ENCODE peak calls at places on chromosomes 2 and 18, in seven cellular contexts. H is 8988T; W is NCI-H187; C is dermis microvascular lymphatic vessel endothelial cell; E is omental fat pad; Z is activated CD8-positive, alpha-beta T cell treated with anti-CD3 and anti-CD28 coated beads for 36 hours; T is MM.1S. Y is an unnamed sample.

GRCh38 chr2:79876430-79876829 is 363.6 kb downstream of the CTNNA2 start:
- DNase-seq in H (no peak), W (no peak), C (no peak), E (no peak), Z (no peak), T (peak; percentile 33), Y (peak; percentile 16)

GRCh38 chr18:6269933-6270332 is 144.8 kb downstream of the L3MBTL4 start:
- DNase-seq in H (no peak), W (no peak), C (no peak), E (no peak), Z (no peak), T (no peak), Y (no peak)

GRCh38 chr2:69082430-69082997 is 69.5 kb downstream of the ANTXR1 start:
- DNase-seq in H (no peak), W (no peak), C (peak; percentile 88), E (no peak), Z (no peak), T (no peak), Y (peak; percentile 12)

GRCh38 chr18:13641551-13642439 is 84.6 kb downstream of the FAM210A start:
- DNase-seq in H (no peak), W (no peak), C (no peak), E (no peak), Z (no peak), T (no peak), Y (no peak)

GRCh38 chr2:172702451-172702850 is 33.2 kb upstream of the RAPGEF4 start:
- DNase-seq in H (no peak), W (no peak), C (no peak), E (no peak), Z (no peak), T (no peak), Y (no peak)

GRCh38 chr2:20422679-20423271 is 24.1 kb upstream of the RHOB start:
- DNase-seq in H (no peak), W (no peak), C (no peak), E (no peak), Z (peak; percentile 47), T (no peak), Y (peak; percentile 62)

GRCh38 chr2:133177196-133177595 is 391.1 kb downstream of the NCKAP5 start:
- DNase-seq in H (no peak), W (no peak), C (no peak), E (no peak), Z (no peak), T (no peak), Y (no peak)

GRCh38 chr2:15591692-15592463 is at the start of gene DDX1:
- DNase-seq in H (peak; percentile 55), W (peak; percentile 95), C (peak; percentile 87), E (peak; percentile 45), Z (peak; percentile 84), T (peak; percentile 84), Y (peak; percentile 91)

GRCh38 chr18:79326413-79327198 is 69.1 kb upstream of the NFATC1 start:
- DNase-seq in H (no peak), W (no peak), C (no peak), E (no peak), Z (peak; percentile 18), T (no peak), Y (no peak)

GRCh38 chr2:165655653-165656052 is 138.4 kb downstream of the GALNT3 start:
- DNase-seq in H (no peak), W (no peak), C (no peak), E (no peak), Z (no peak), T (no peak), Y (no peak)

GRCh38 chr2:223554923-223555322 is 47.2 kb downstream of the SCG2 start:
- DNase-seq in H (no peak), W (no peak), C (no peak), E (no peak), Z (no peak), T (no peak), Y (no peak)

GRCh38 chr2:232322560-232323327 is 55.8 kb upstream of the ALPP start:
- DNase-seq in H (no peak), W (no peak), C (no peak), E (no peak), Z (peak; percentile 69), T (no peak), Y (no peak)

GRCh38 chr2:210363261-210363660 is 48.3 kb upstream of the MYL1 start:
- DNase-seq in H (no peak), W (no peak), C (no peak), E (no peak), Z (no peak), T (no peak), Y (peak; percentile 17)

GRCh38 chr18:49907346-49907929 is 94.1 kb upstream of the ACAA2 start:
- DNase-seq in H (no peak), W (no peak), C (no peak), E (no peak), Z (no peak), T (no peak), Y (no peak)

GRCh38 chr2:44768438-44769236 is 172.9 kb upstream of the SIX3 start:
- DNase-seq in H (no peak), W (no peak), C (no peak), E (no peak), Z (no peak), T (no peak), Y (no peak)

GRCh38 chr2:222819722-222820333 is 41.0 kb upstream of the ACSL3 start:
- DNase-seq in H (no peak), W (no peak), C (no peak), E (no peak), Z (no peak), T (no peak), Y (no peak)

GRCh38 chr2:29455202-29455885 is 340.1 kb downstream of the CLIP4 start:
- DNase-seq in H (no peak), W (peak; percentile 76), C (no peak), E (no peak), Z (no peak), T (no peak), Y (no peak)

GRCh38 chr2:227789803-227790202 is 23.8 kb upstream of the CCL20 start:
- DNase-seq in H (no peak), W (no peak), C (no peak), E (no peak), Z (no peak), T (peak; percentile 66), Y (no peak)

GRCh38 chr2:43224571-43225092 is 1.8 kb downstream of the ZFP36L2 start:
- DNase-seq in H (peak; percentile 54), W (no peak), C (peak; percentile 44), E (no peak), Z (peak; percentile 60), T (peak; percentile 37), Y (no peak)

GRCh38 chr2:142863485-142863921 is 14.0 kb upstream of the KYNU start:
- DNase-seq in H (no peak), W (no peak), C (peak; percentile 64), E (no peak), Z (no peak), T (no peak), Y (no peak)

GRCh38 chr2:174176898-174177297 is 71.4 kb downstream of the OLA1 start:
- DNase-seq in H (no peak), W (no peak), C (no peak), E (no peak), Z (no peak), T (no peak), Y (no peak)

GRCh38 chr2:192500550-192501200 is 305.9 kb upstream of the TMEFF2 start:
- DNase-seq in H (no peak), W (no peak), C (no peak), E (no peak), Z (peak; percentile 67), T (no peak), Y (no peak)